ENCODE peak calls at places on chromosomes 1 and 21, in eight cellular contexts. L, G, U, N, D, F, I and M are unnamed samples.

GRCh38 chr1:81635816-81636215 is 164.9 kb upstream of the ADGRL2 start:
- DNase-seq in L (no peak), G (no peak), U (peak; percentile 7), N (no peak), D (no peak), F (no peak), I (peak; percentile 37), M (no peak)

GRCh38 chr1:226541631-226542622 is 6.6 kb upstream of the STUM start:
- DNase-seq in L (no peak), G (peak; percentile 69), U (no peak), N (peak; percentile 29), D (no peak), F (no peak), I (no peak), M (no peak)

GRCh38 chr1:213264534-213264933 is 213.5 kb downstream of the RPS6KC1 start:
- DNase-seq in L (no peak), G (no peak), U (no peak), N (no peak), D (no peak), F (no peak), I (no peak), M (no peak)

GRCh38 chr1:19350566-19350965 is 38.4 kb downstream of the SLC66A1 start:
- DNase-seq in L (no peak), G (no peak), U (no peak), N (no peak), D (no peak), F (no peak), I (no peak), M (no peak)

GRCh38 chr1:38053416-38054091 is 7.0 kb upstream of the POU3F1 start:
- DNase-seq in L (no peak), G (no peak), U (no peak), N (no peak), D (no peak), F (no peak), I (no peak), M (no peak)

GRCh38 chr1:169236143-169236542 is 129.7 kb downstream of the ATP1B1 start:
- DNase-seq in L (no peak), G (peak; percentile 48), U (peak; percentile 49), N (peak; percentile 5), D (no peak), F (no peak), I (peak; percentile 24), M (no peak)

GRCh38 chr1:226108935-226109828 is 46.7 kb downstream of the H3-3A start:
- DNase-seq in L (no peak), G (no peak), U (peak; percentile 70), N (peak; percentile 60), D (peak; percentile 56), F (no peak), I (no peak), M (no peak)

GRCh38 chr1:19974822-19975416 is 4.5 kb downstream of the PLA2G2A start:
- DNase-seq in L (peak; percentile 35), G (peak; percentile 78), U (peak; percentile 74), N (peak; percentile 63), D (peak; percentile 63), F (peak; percentile 57), I (peak; percentile 73), M (peak; percentile 46)

GRCh38 chr1:162724583-162725120 is 65.8 kb upstream of the HSD17B7 start:
- DNase-seq in L (no peak), G (peak; percentile 77), U (no peak), N (no peak), D (no peak), F (no peak), I (no peak), M (no peak)

GRCh38 chr1:197984273-197984672 is 67.1 kb downstream of the LHX9 start:
- DNase-seq in L (no peak), G (no peak), U (peak; percentile 57), N (no peak), D (no peak), F (no peak), I (no peak), M (no peak)

GRCh38 chr1:14055442-14056225 is 355.6 kb downstream of the PRDM2 start:
- DNase-seq in L (no peak), G (no peak), U (peak; percentile 74), N (no peak), D (no peak), F (no peak), I (peak; percentile 42), M (no peak)

GRCh38 chr1:192100686-192101468 is 57.4 kb upstream of the RGS18 start:
- DNase-seq in L (no peak), G (no peak), U (no peak), N (no peak), D (no peak), F (no peak), I (no peak), M (no peak)

GRCh38 chr1:246566808-246567154 is 525 bp downstream of the CNST start:
- DNase-seq in L (no peak), G (no peak), U (peak; percentile 34), N (no peak), D (no peak), F (peak; percentile 48), I (no peak), M (peak; percentile 38)

GRCh38 chr1:12069616-12070244 is 6.6 kb downstream of the TNFRSF8 start:
- DNase-seq in L (no peak), G (no peak), U (peak; percentile 47), N (no peak), D (no peak), F (no peak), I (no peak), M (no peak)

GRCh38 chr1:185567006-185567405 is 167.2 kb upstream of the HMCN1 start:
- DNase-seq in L (no peak), G (no peak), U (peak; percentile 63), N (no peak), D (no peak), F (peak; percentile 34), I (peak; percentile 40), M (peak; percentile 32)

GRCh38 chr1:78834201-78834741 is 172.3 kb downstream of the ADGRL4 start:
- DNase-seq in L (no peak), G (no peak), U (peak; percentile 26), N (no peak), D (no peak), F (peak; percentile 21), I (no peak), M (peak; percentile 43)

GRCh38 chr1:78836736-78837135 is 169.8 kb downstream of the ADGRL4 start:
- DNase-seq in L (no peak), G (no peak), U (no peak), N (no peak), D (no peak), F (no peak), I (peak; percentile 28), M (no peak)

GRCh38 chr1:78831731-78832360 is 174.7 kb downstream of the ADGRL4 start:
- DNase-seq in L (peak; percentile 80), G (no peak), U (peak; percentile 99), N (no peak), D (no peak), F (no peak), I (peak; percentile 39), M (no peak)

GRCh38 chr1:78830321-78830720 is 176.2 kb downstream of the ADGRL4 start:
- DNase-seq in L (no peak), G (no peak), U (peak; percentile 20), N (no peak), D (no peak), F (no peak), I (no peak), M (no peak)

GRCh38 chr1:78833491-78833890 is 173.0 kb downstream of the ADGRL4 start:
- DNase-seq in L (no peak), G (no peak), U (peak; percentile 90), N (no peak), D (no peak), F (no peak), I (peak; percentile 58), M (no peak)
- TF ChIP-seq CTCF in L (no peak), G (no peak), U (no peak), N (no peak), D (no peak), F (no peak), I (no peak), M (no peak)

GRCh38 chr1:210475806-210476205 is 147.1 kb downstream of the HHAT start:
- DNase-seq in L (no peak), G (no peak), U (no peak), N (no peak), D (no peak), F (no peak), I (no peak), M (no peak)

GRCh38 chr1:210482936-210483642 is 154.4 kb downstream of the HHAT start:
- DNase-seq in L (no peak), G (no peak), U (no peak), N (no peak), D (no peak), F (no peak), I (no peak), M (no peak)

GRCh38 chr1:210478820-210479219 is 150.1 kb downstream of the HHAT start:
- DNase-seq in L (no peak), G (no peak), U (no peak), N (no peak), D (no peak), F (no peak), I (no peak), M (no peak)

DNA sequence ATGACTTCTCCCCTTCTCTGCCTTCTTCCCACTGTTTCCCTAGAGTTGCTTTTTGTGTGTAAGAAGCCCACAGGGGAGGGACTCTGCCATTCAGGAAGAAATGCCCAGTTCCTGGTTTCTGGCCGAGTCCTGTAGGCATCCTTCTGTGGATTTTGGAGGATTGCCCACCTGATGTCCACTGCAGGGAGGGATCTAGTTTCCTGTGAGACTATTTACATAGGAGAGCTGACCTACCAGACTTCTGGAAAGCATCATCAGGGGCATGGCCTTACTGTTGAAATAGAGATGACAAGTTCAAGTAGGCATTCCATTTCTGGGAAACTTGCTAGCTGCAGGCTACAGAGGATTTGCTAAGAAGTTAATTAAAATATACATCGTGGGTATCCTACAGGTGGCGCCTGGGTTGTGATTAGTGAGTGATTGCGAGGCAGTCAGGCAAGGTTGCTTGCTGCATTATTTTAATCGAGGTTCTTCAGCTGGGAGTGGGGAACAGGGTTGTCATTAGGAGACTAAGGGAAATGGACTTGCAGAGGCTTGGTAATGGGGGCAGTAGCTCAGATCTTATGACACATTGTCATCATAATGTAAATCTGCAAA is 148.7 kb downstream of the HHAT start:
- DNase-seq in L (no peak), G (no peak), U (peak; percentile 27), N (no peak), D (no peak), F (no peak), I (no peak), M (no peak)
- TF ChIP-seq CTCF in L (no peak), G (no peak), U (no peak), N (no peak), D (no peak), F (no peak), I (no peak), M (no peak)

GRCh38 chr1:50710099-50710498 is 250.0 kb downstream of the FAF1 start:
- DNase-seq in L (no peak), G (no peak), U (no peak), N (no peak), D (no peak), F (no peak), I (no peak), M (no peak)
- TF ChIP-seq CTCF in L (no peak), G (no peak), U (no peak), N (no peak), D (no peak), F (no peak), I (no peak), M (no peak)

DNA sequence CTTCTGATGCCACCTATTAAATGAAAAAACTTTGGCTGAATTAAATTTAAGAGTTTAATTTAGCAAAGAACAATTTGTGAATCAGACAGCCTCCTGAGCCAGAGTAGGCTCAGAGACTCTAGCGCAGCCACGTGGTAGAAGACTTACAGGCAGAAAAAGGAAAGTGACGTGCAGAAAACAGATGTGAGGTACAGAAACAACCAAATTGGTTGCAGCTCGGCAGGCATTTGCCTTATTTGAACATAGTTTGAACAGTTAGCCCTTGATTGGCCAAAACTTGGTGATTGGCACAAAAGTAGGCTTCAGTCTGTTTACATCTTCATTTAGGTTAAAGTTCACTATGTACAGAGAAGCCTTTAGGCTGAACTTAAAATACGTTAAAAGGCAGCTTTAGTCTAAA is 22.9 kb downstream of the TCP10L start:
- DNase-seq in L (peak; percentile 82), G (peak; percentile 25), U (peak; percentile 67), N (peak; percentile 64), D (peak; percentile 59), F (no peak), I (peak; percentile 92), M (no peak)
- TF ChIP-seq CTCF in L (peak; percentile 71), G (peak; percentile 30), U (peak; percentile 30), N (peak; percentile 69), D (peak; percentile 46), F (no peak), I (peak; percentile 65), M (no peak)